ENCODE peak calls at places on chromosomes 7 and 10, in four cellular contexts. U, W, X and B are unnamed samples.

GRCh38 chr7:151884276-151885201 is 7.6 kb upstream of the PRKAG2 start:
- DNase-seq in U (no peak), W (no peak), X (no peak), B (no peak)

GRCh38 chr10:131626274-131626673 is 274.5 kb upstream of the PPP2R2D start:
- DNase-seq in U (no peak), W (no peak), X (no peak), B (no peak)

GRCh38 chr7:75876126-75876881 is 2.5 kb upstream of the RHBDD2 start:
- DNase-seq in U (no peak), W (no peak), X (no peak), B (peak; percentile 55)

GRCh38 chr7:77441046-77441445 is 24.9 kb upstream of the GSAP start:
- DNase-seq in U (no peak), W (no peak), X (no peak), B (no peak)

GRCh38 chr7:139246905-139247304 is 15.9 kb downstream of the UBN2 start:
- DNase-seq in U (no peak), W (peak; percentile 68), X (no peak), B (no peak)

GRCh38 chr7:106178593-106179134 is 66.6 kb upstream of the SYPL1 start:
- DNase-seq in U (peak; percentile 33), W (peak; percentile 83), X (no peak), B (no peak)

GRCh38 chr10:9069136-9069535 is 1014.6 kb downstream of the GATA3 start:
- DNase-seq in U (no peak), W (no peak), X (no peak), B (no peak)

GRCh38 chr10:126251778-126252407 is 136.4 kb downstream of the ADAM12 start:
- DNase-seq in U (no peak), W (no peak), X (no peak), B (no peak)

GRCh38 chr7:105932835-105933477 is 30.1 kb upstream of the CDHR3 start:
- DNase-seq in U (no peak), W (peak; percentile 54), X (no peak), B (no peak)

GRCh38 chr7:132882714-132883428 is 199.0 kb downstream of the CHCHD3 start:
- DNase-seq in U (no peak), W (no peak), X (no peak), B (no peak)

GRCh38 chr7:82562716-82563404 is 119.3 kb upstream of the CACNA2D1 start:
- DNase-seq in U (no peak), W (peak; percentile 62), X (no peak), B (no peak)

GRCh38 chr10:28304032-28304571 is 1.2 kb upstream of the MPP7 start:
- DNase-seq in U (no peak), W (no peak), X (no peak), B (no peak)

GRCh38 chr7:5701085-5701914 is 80.2 kb downstream of the RNF216 start:
- DNase-seq in U (no peak), W (no peak), X (no peak), B (no peak)

GRCh38 chr10:65611592-65611991 is 1314.2 kb upstream of the LRRTM3 start:
- DNase-seq in U (no peak), W (peak; percentile 46), X (no peak), B (no peak)

GRCh38 chr7:32479574-32480200 is 10.5 kb downstream of the LSM5 start:
- DNase-seq in U (peak; percentile 57), W (peak; percentile 82), X (no peak), B (no peak)

GRCh38 chr7:13639416-13639815 is 350.1 kb downstream of the ETV1 start:
- DNase-seq in U (no peak), W (peak; percentile 4), X (no peak), B (no peak)

GRCh38 chr7:151459726-151460473 is 20.0 kb upstream of the CRYGN start:
- DNase-seq in U (no peak), W (peak; percentile 94), X (peak; percentile 77), B (peak; percentile 72)

GRCh38 chr10:8066146-8066545 is 11.7 kb downstream of the GATA3 start:
- DNase-seq in U (no peak), W (no peak), X (no peak), B (no peak)

GRCh38 chr7:1592299-1592842 is 22.5 kb upstream of the PSMG3 start:
- DNase-seq in U (peak; percentile 71), W (no peak), X (no peak), B (no peak)

GRCh38 chr10:49115015-49115795 is at the start of gene VSTM4:
- DNase-seq in U (no peak), W (peak; percentile 39), X (peak; percentile 61), B (no peak)

GRCh38 chr7:47534322-47535032 is 47.4 kb downstream of the TNS3 start:
- DNase-seq in U (peak; percentile 12), W (no peak), X (no peak), B (no peak)

GRCh38 chr7:1323178-1324027 is 90.7 kb downstream of the UNCX start:
- DNase-seq in U (no peak), W (no peak), X (no peak), B (peak; percentile 30)

GRCh38 chr10:70267161-70267933 is 16.5 kb downstream of the NPFFR1 start:
- DNase-seq in U (peak; percentile 41), W (peak; percentile 87), X (no peak), B (no peak)

GRCh38 chr7:7956531-7957221 is 11.9 kb upstream of the GLCCI1 start:
- DNase-seq in U (no peak), W (peak; percentile 39), X (no peak), B (peak; percentile 49)

GRCh38 chr10:132220061-132220460 is 33.3 kb downstream of the DPYSL4 start:
- DNase-seq in U (no peak), W (no peak), X (no peak), B (no peak)

GRCh38 chr7:22184549-22185199 is 172.3 kb downstream of the RAPGEF5 start:
- DNase-seq in U (no peak), W (no peak), X (no peak), B (no peak)

GRCh38 chr10:3805227-3805790 is 20.3 kb upstream of the KLF6 start:
- DNase-seq in U (peak; percentile 67), W (peak; percentile 93), X (no peak), B (no peak)

GRCh38 chr7:85413718-85414117 is 226.9 kb upstream of the SEMA3D start:
- DNase-seq in U (no peak), W (no peak), X (no peak), B (no peak)

GRCh38 chr7:15446722-15447121 is 115.1 kb downstream of the AGMO start:
- DNase-seq in U (no peak), W (no peak), X (no peak), B (no peak)

GRCh38 chr10:69895759-69896158 is 94.1 kb downstream of the COL13A1 start:
- DNase-seq in U (no peak), W (peak; percentile 64), X (no peak), B (no peak)

GRCh38 chr10:57053530-57053929 is 692.5 kb upstream of the ZWINT start:
- DNase-seq in U (no peak), W (no peak), X (no peak), B (no peak)

GRCh38 chr7:38105874-38106483 is 72.1 kb upstream of the STARD3NL start:
- DNase-seq in U (peak; percentile 65), W (peak; percentile 70), X (no peak), B (no peak)

GRCh38 chr7:151876899-151877777 is at the start of gene PRKAG2:
- DNase-seq in U (no peak), W (peak; percentile 20), X (peak; percentile 80), B (peak; percentile 84)

GRCh38 chr10:53997953-53998352 is 803.1 kb downstream of the PCDH15 start:
- DNase-seq in U (no peak), W (no peak), X (no peak), B (no peak)

DNA sequence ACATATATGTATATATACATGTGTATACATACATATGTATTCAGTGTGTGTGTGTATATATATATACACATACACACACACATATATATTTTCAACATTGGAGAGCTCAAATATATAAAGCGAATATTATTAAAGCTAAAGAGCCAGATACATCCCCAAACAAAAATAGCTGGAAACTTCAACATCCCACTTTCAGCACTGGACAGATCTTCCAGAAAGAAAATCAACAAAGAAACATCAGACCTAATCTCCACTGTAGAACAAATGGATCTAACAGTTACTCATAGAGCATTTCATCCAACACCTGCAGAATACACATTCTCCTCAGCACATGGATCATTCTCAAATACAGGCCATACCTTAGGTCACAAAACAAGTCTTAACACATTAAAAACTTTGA is 799.0 kb downstream of the PCDH15 start:
- DNase-seq in U (no peak), W (no peak), X (no peak), B (no peak)
- H3K4me3 ChIP-seq in U (no peak overlapping the region), W (no peak overlapping the region), X (no peak overlapping the region), B (no peak overlapping the region)

GRCh38 chr7:112152186-112152585 is 54.0 kb downstream of the DOCK4 start:
- DNase-seq in U (no peak), W (no peak), X (no peak), B (no peak)

GRCh38 chr7:112154690-112155089 is 51.5 kb downstream of the DOCK4 start:
- DNase-seq in U (no peak), W (no peak), X (no peak), B (no peak)

GRCh38 chr7:112150823-112151641 is 55.2 kb downstream of the DOCK4 start:
- DNase-seq in U (no peak), W (no peak), X (no peak), B (no peak)

GRCh38 chr7:112147752-112148435 is 58.3 kb downstream of the DOCK4 start:
- DNase-seq in U (no peak), W (no peak), X (no peak), B (no peak)

GRCh38 chr7:112149734-112150133 is 56.5 kb downstream of the DOCK4 start:
- DNase-seq in U (no peak), W (no peak), X (no peak), B (no peak)
- TF ChIP-seq CTCF in U (no peak), W (no peak), X (no peak), B (no peak)

DNA sequence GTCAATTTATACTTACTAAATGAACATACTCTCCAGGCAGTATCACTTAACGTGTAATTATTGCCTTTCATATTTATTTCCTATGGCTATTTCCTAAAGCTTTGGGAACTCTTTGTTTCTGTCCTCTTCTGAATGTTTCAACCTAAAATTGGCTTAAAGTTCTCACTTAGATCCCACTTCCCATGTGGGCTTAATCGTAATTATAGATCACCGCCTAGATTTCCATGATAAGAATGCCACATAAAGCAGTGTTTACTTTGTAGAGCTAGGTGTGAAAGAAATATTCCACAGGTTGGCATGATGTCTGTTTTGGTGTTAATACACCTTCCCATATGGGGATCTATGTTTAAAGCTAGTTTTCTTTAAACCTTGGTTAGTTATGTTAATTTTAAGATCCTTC is 1.5 kb downstream of the HDAC9 start:
- DNase-seq in U (no peak), W (no peak), X (no peak), B (no peak)
- H3K4me3 ChIP-seq in U (peak overlapping the region; percentile 85), W (no peak overlapping the region), X (peak overlapping the region; percentile 68), B (no peak overlapping the region)

DNA sequence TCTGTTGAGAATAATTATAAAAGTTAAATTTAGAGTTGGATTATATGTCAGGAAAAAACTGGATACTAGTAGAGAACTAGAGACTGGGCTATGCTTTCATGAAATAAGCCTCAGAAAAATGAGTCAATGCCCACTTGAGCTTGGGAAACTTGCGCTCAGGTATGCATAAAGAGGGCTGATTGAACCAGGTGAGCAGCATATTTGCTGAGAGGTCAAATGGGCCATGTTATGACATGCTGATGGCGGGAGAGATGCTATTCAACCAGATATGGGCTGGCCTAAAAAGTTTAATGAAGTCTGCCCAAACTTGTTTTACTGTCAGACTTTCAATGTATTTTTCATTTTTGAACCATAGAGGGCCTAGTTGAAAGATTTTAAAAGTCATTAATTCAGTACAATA is 837.6 kb upstream of the GHITM start:
- DNase-seq in U (no peak), W (no peak), X (no peak), B (no peak)
- TF ChIP-seq CTCF in U (no peak), W (no peak), X (no peak), B (no peak)